ENCODE peak calls at places on chromosomes 6 and 20, in nine cellular contexts. Y is NCI-H524 treated with DMSO at 0.1 percent for 48 hours; M is hypothalamus; T is GM04504; Z is A172; J is posterior cingulate gyrus; A is COR-L47; G is activated CD4-positive, alpha-beta T cell treated with anti-CD3 and anti-CD28 coated beads, Interleukin-2, amount 50 U/mL, for 24 hours; B is brain microvascular endothelial cell. N is an unnamed sample.

GRCh38 chr6:90087103-90087833 is 193.0 kb downstream of the GJA10 start:
- DNase-seq in T (no peak), G (no peak), B (no peak), Z (no peak), A (no peak), Y (no peak), M (no peak), J (no peak), N (no peak)

GRCh38 chr6:169046483-169047192 is 207.0 kb downstream of the THBS2 start:
- DNase-seq in T (peak; percentile 55), M (no peak), Y (no peak), Z (peak; percentile 62), G (no peak), B (peak; percentile 39), A (no peak), J (no peak), N (no peak)

GRCh38 chr6:30754631-30755030 is 10.3 kb upstream of the IER3 start:
- DNase-seq in T (no peak), M (no peak), A (no peak), Y (no peak), J (no peak), G (no peak), B (no peak), Z (no peak), N (no peak)

GRCh38 chr6:87832025-87832825 is 130.2 kb upstream of the AKIRIN2 start:
- DNase-seq in M (no peak), B (no peak), A (peak; percentile 29), Z (peak; percentile 17), Y (no peak), T (no peak), J (no peak), G (no peak), N (no peak)

GRCh38 chr6:54072708-54073313 is 38.4 kb upstream of the MLIP start:
- DNase-seq in M (no peak), G (no peak), J (no peak), Z (no peak), Y (peak; percentile 75), A (no peak), B (no peak), T (no peak), N (no peak)

GRCh38 chr6:136411453-136412354 is 122.1 kb upstream of the BCLAF1 start:
- DNase-seq in T (no peak), Z (no peak), M (no peak), G (no peak), A (no peak), J (no peak), Y (no peak), B (no peak), N (no peak)

GRCh38 chr6:34237722-34238506 is 1.2 kb downstream of the HMGA1 start:
- DNase-seq in B (no peak), J (peak; percentile 79), Y (no peak), Z (no peak), A (peak; percentile 69), M (no peak), T (no peak), G (peak; percentile 63), N (peak; percentile 63)

GRCh38 chr20:14334306-14334930 is 3.0 kb downstream of the FLRT3 start:
- DNase-seq in T (no peak), Z (peak; percentile 45), B (peak; percentile 45), Y (peak; percentile 52), J (peak; percentile 75), G (no peak), M (peak; percentile 22), A (peak; percentile 79), N (no peak)

GRCh38 chr6:89840538-89840937 is 10.9 kb downstream of the CASP8AP2 start:
- DNase-seq in Y (no peak), M (no peak), J (no peak), G (no peak), Z (peak; percentile 13), T (no peak), B (peak; percentile 74), A (no peak), N (no peak)

GRCh38 chr20:36462440-36463211 is 78.7 kb upstream of the MYL9 start:
- DNase-seq in J (no peak), B (peak; percentile 37), T (peak; percentile 39), M (no peak), A (no peak), Z (peak; percentile 74), Y (no peak), G (no peak), N (no peak)

GRCh38 chr6:41818271-41819054 is 31.0 kb downstream of the TOMM6 start:
- DNase-seq in B (no peak), J (no peak), Z (no peak), G (no peak), T (no peak), Y (peak; percentile 86), M (no peak), A (no peak), N (no peak)

GRCh38 chr20:53255102-53255710 is 283.0 kb downstream of the TSHZ2 start:
- DNase-seq in M (no peak), Y (no peak), G (no peak), A (no peak), T (no peak), J (no peak), Z (no peak), B (no peak), N (no peak)

GRCh38 chr6:154732538-154732823 is 735 bp upstream of the SCAF8 start:
- DNase-seq in M (no peak), T (no peak), Z (no peak), J (no peak), A (no peak), Y (no peak), G (no peak), B (no peak), N (no peak)

GRCh38 chr20:36461600-36462439 is 79.5 kb upstream of the MYL9 start:
- DNase-seq in J (no peak), T (no peak), A (peak; percentile 49), G (no peak), B (peak; percentile 38), Y (no peak), M (no peak), Z (peak; percentile 35), N (no peak)

GRCh38 chr6:135537782-135538301 is 40.3 kb upstream of the AHI1 start:
- DNase-seq in B (peak; percentile 84), T (no peak), Z (peak; percentile 43), J (no peak), Y (no peak), G (peak; percentile 33), M (no peak), A (no peak), N (peak; percentile 6)